ENCODE peak calls at places on chromosomes 1 and 21, in ten cellular contexts. A, Z, I, J, K, E, P, G, R and B are unnamed samples.

GRCh38 chr1:91404151-91405012 is at the start of gene HFM1:
- DNase-seq in A (peak; percentile 73), Z (peak; percentile 88), I (peak; percentile 89), J (peak; percentile 71), K (peak; percentile 72), E (peak; percentile 83), P (peak; percentile 49), G (peak; percentile 94), R (peak; percentile 26), B (peak; percentile 8)

GRCh38 chr1:12052008-12052573 is 11.0 kb upstream of the TNFRSF8 start:
- DNase-seq in A (peak; percentile 36), Z (no peak), I (peak; percentile 82), J (peak; percentile 79), K (peak; percentile 37), E (peak; percentile 78), P (peak; percentile 59), G (peak; percentile 89), R (peak; percentile 35), B (peak; percentile 45)

GRCh38 chr1:18288609-18289219 is 181.1 kb downstream of the IGSF21 start:
- DNase-seq in A (no peak), Z (peak; percentile 57), I (no peak), J (no peak), K (no peak), E (no peak), P (no peak), G (no peak), R (no peak), B (no peak)

GRCh38 chr1:175887981-175888428 is 144.6 kb upstream of the TNR start:
- DNase-seq in A (peak; percentile 66), Z (peak; percentile 73), I (peak; percentile 20), J (peak; percentile 76), K (peak; percentile 58), E (peak; percentile 19), P (peak; percentile 52), G (no peak), R (no peak), B (no peak)

GRCh38 chr1:178632619-178633018 is 92.4 kb upstream of the RALGPS2 start:
- DNase-seq in A (no peak), Z (no peak), I (no peak), J (no peak), K (no peak), E (no peak), P (no peak), G (no peak), R (no peak), B (no peak)

GRCh38 chr1:3727042-3727824 is 25.0 kb upstream of the CCDC27 start:
- DNase-seq in A (no peak), Z (peak; percentile 60), I (no peak), J (no peak), K (no peak), E (no peak), P (no peak), G (no peak), R (no peak), B (no peak)

GRCh38 chr1:232599178-232600041 is 30.5 kb downstream of the SIPA1L2 start:
- DNase-seq in A (no peak), Z (no peak), I (no peak), J (no peak), K (no peak), E (no peak), P (no peak), G (no peak), R (no peak), B (no peak)

GRCh38 chr1:187474266-187474665 is 645.5 kb downstream of the PLA2G4A start:
- DNase-seq in A (no peak), Z (peak; percentile 72), I (no peak), J (no peak), K (no peak), E (no peak), P (no peak), G (no peak), R (no peak), B (no peak)

GRCh38 chr1:160460683-160461287 is 60.4 kb downstream of the VANGL2 start:
- DNase-seq in A (no peak), Z (no peak), I (no peak), J (no peak), K (no peak), E (no peak), P (no peak), G (no peak), R (no peak), B (no peak)

GRCh38 chr1:2445823-2446215 is 30.3 kb upstream of the PLCH2 start:
- DNase-seq in A (no peak), Z (no peak), I (no peak), J (no peak), K (no peak), E (no peak), P (no peak), G (no peak), R (no peak), B (no peak)

GRCh38 chr1:2445162-2445822 is 30.8 kb upstream of the PLCH2 start:
- DNase-seq in A (no peak), Z (peak; percentile 33), I (no peak), J (no peak), K (no peak), E (no peak), P (no peak), G (no peak), R (no peak), B (no peak)

GRCh38 chr1:2443285-2444137 is 31.1 kb upstream of the PEX10 start:
- DNase-seq in A (no peak), Z (peak; percentile 38), I (no peak), J (no peak), K (no peak), E (no peak), P (no peak), G (no peak), R (no peak), B (no peak)

GRCh38 chr1:2442676-2443075 is 30.3 kb upstream of the PEX10 start:
- DNase-seq in A (no peak), Z (no peak), I (no peak), J (no peak), K (no peak), E (no peak), P (no peak), G (no peak), R (no peak), B (no peak)

GRCh38 chr1:2444138-2444591 is 31.8 kb upstream of the PEX10 start:
- DNase-seq in A (no peak), Z (no peak), I (no peak), J (no peak), K (no peak), E (no peak), P (no peak), G (no peak), R (no peak), B (no peak)
- H3K4me3 ChIP-seq in A (no peak overlapping the region), Z (no peak overlapping the region), I (no peak overlapping the region), J (no peak overlapping the region), K (no peak overlapping the region), E (no peak overlapping the region), P (no peak overlapping the region), G (no peak overlapping the region), R (no peak overlapping the region), B (no peak overlapping the region)

GRCh38 chr21:26686705-26687104 is 113.6 kb upstream of the CYYR1 start:
- DNase-seq in A (no peak), Z (no peak), I (no peak), J (no peak), K (no peak), E (no peak), P (no peak), G (no peak), R (no peak), B (no peak)

GRCh38 chr21:26684866-26685265 is 111.8 kb upstream of the CYYR1 start:
- DNase-seq in A (no peak), Z (no peak), I (no peak), J (no peak), K (no peak), E (no peak), P (no peak), G (no peak), R (no peak), B (no peak)

GRCh38 chr21:26683996-26684395 is 110.9 kb upstream of the CYYR1 start:
- DNase-seq in A (no peak), Z (no peak), I (no peak), J (no peak), K (no peak), E (no peak), P (no peak), G (no peak), R (no peak), B (no peak)

DNA sequence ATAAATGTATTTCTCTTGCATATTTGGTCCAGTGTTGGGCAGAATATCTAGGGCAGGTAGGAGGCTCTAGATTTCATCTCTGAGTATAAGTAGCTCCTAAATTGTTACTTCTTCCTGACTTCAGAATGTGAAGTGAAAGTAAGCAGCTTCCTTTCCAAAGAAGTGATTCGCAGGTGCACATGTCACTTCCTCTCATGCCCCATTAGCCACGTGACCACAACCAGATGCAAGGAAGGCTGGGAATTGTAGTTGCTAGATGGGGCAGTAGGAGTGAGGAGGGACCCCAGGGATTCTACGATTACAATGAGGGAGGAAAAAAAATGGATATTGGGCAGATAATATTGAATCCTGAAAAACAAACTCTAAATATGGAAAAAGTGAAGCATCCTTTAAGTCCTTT is 113.2 kb upstream of the CYYR1 start:
- DNase-seq in A (no peak), Z (peak; percentile 67), I (no peak), J (no peak), K (no peak), E (no peak), P (no peak), G (no peak), R (peak; percentile 18), B (no peak)
- H3K4me1 ChIP-seq in A (no peaks in the 10 kb centered on the region), Z (peaks cover 6% of the 10 kb centered on the region), I (no peaks in the 10 kb centered on the region), J (no peaks in the 10 kb centered on the region), K (no peaks in the 10 kb centered on the region), E (no peaks in the 10 kb centered on the region), P (no peaks in the 10 kb centered on the region), G (no peaks in the 10 kb centered on the region), R (no peaks in the 10 kb centered on the region), B (no peaks in the 10 kb centered on the region)

DNA sequence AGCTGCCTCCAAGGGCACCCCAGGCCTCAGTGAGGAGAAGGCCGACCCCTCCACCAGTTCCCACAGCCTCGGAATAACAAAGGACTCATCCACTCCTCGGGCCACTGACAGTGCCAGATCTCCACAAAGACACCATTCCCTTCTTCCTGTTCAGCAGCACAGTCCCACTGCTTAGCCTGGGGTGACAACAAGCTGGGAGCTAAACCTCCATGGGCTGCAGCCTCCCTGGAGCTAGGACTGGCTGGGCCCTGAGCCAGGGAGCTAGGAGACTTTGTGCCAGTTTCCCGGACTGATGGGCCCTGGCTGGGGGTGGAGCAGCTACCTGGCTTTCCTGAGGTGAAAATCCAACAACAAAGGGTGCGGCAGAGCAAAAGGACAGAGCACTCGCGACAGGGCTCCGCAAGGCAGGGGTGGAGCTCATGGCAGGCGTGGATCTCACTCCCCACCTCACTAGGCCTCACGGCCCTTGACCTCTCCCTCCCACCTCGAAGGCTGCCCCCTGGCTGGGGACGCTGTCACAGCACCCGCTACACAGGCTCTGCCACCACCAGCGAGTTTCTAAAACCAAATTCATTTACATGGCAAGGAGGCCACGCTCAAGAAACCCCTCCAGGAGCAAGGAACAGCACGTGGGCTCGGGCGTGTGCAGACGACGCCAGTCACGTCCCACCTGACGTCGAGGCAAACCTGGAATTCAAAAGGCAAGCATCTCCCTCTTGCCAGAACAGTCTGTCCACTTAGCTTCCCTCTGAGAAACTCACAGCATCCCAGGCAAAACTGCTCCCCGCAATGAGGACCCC is 13.8 kb downstream of the SLC35E2B start:
- DNase-seq in A (peak; percentile 62), Z (peak; percentile 37), I (no peak), J (peak; percentile 48), K (peak; percentile 89), E (no peak), P (no peak), G (peak; percentile 79), R (peak; percentile 70), B (no peak)
- H3K4me3 ChIP-seq in A (no peak overlapping the region), Z (no peak overlapping the region), I (no peak overlapping the region), J (no peak overlapping the region), K (no peak overlapping the region), E (no peak overlapping the region), P (no peak overlapping the region), G (no peak overlapping the region), R (peak overlapping the region; percentile 23), B (no peak overlapping the region)

GRCh38 chr21:45839274-45839673 is 142.3 kb upstream of the COL6A1 start:
- DNase-seq in A (no peak), Z (no peak), I (no peak), J (no peak), K (no peak), E (no peak), P (no peak), G (no peak), R (no peak), B (no peak)
- H3K4me1 ChIP-seq in A (no peaks in the 10 kb centered on the region), Z (peaks cover 16% of the 10 kb centered on the region), I (no peaks in the 10 kb centered on the region), J (no peaks in the 10 kb centered on the region), K (no peaks in the 10 kb centered on the region), E (no peaks in the 10 kb centered on the region), P (no peaks in the 10 kb centered on the region), G (no peaks in the 10 kb centered on the region), R (no peaks in the 10 kb centered on the region), B (no peaks in the 10 kb centered on the region)